ENCODE peak calls at places on chromosome 14, in nine cellular contexts. W is adipocyte; T is uterus; K is right cardiac atrium; B is stomach; F is CD8-positive, alpha-beta T cell; Q is CD4-positive, CD25-positive, alpha-beta regulatory T cell; L is NT2/D1; G is aorta. N is an unnamed sample. For H3K4me1, the result is how much of the 10 kb centered on the place peaks cover.

GRCh38 chr14:105382343-105383082 is 15.8 kb upstream of the TEX22 start:
- DNase-seq in L (no peak), Q (no peak), B (no peak), T (no peak), F (no peak), G (no peak), K (peak), W (no peak), N (no peak)

GRCh38 chr14:53840444-53840843 is 116.2 kb downstream of the BMP4 start:
- DNase-seq in L (no peak), Q (no peak), B (no peak), K (no peak), T (no peak), W (no peak), G (no peak), F (no peak), N (no peak)

GRCh38 chr14:73227812-73228781 is 9.2 kb upstream of the PAPLN start:
- DNase-seq in G (peak), K (peak), Q (no peak), B (no peak), L (no peak), T (peak), W (peak), F (no peak), N (no peak)

GRCh38 chr14:54881761-54882401 is 20.7 kb downstream of the GCH1 start:
- DNase-seq in G (no peak), B (no peak), K (no peak), F (no peak), Q (no peak), W (peak), T (no peak), L (no peak), N (no peak)

GRCh38 chr14:95300697-95301526 is 18.8 kb downstream of the CLMN start:
- DNase-seq in T (no peak), B (no peak), Q (no peak), W (no peak), F (no peak), G (no peak), K (no peak), L (no peak), N (no peak)

GRCh38 chr14:105138021-105138541 is 30.5 kb downstream of the JAG2 start:
- DNase-seq in W (no peak), L (no peak), T (no peak), B (no peak), Q (no peak), K (peak), G (peak), F (no peak), N (no peak)

GRCh38 chr14:95522556-95522955 is 6.1 kb upstream of the SYNE3 start:
- DNase-seq in L (no peak), T (no peak), B (no peak), K (no peak), G (no peak), Q (no peak), F (no peak), W (no peak), N (no peak)

GRCh38 chr14:29838752-29839151 is 88.9 kb downstream of the PRKD1 start:
- DNase-seq in F (no peak), Q (no peak), K (no peak), T (no peak), L (no peak), B (no peak), G (no peak), W (no peak), N (no peak)

GRCh38 chr14:97276573-97276972 is 479.4 kb downstream of the VRK1 start:
- DNase-seq in B (no peak), Q (no peak), W (no peak), G (no peak), L (no peak), F (no peak), K (no peak), T (no peak), N (no peak)

GRCh38 chr14:58243790-58244555 is 670 bp upstream of the PSMA3 start:
- DNase-seq in T (no peak), L (no peak), F (no peak), Q (no peak), W (peak), K (no peak), B (no peak), G (no peak), N (peak)

GRCh38 chr14:96263347-96264199 is 7.6 kb downstream of the BDKRB1 start:
- DNase-seq in L (no peak), T (no peak), K (no peak), G (no peak), F (no peak), Q (no peak), W (no peak), B (no peak), N (no peak)

GRCh38 chr14:64951724-64952123 is 9.2 kb upstream of the GPX2 start:
- DNase-seq in G (no peak), B (no peak), Q (no peak), W (no peak), L (no peak), T (peak), K (peak), F (no peak), N (no peak)

GRCh38 chr14:33369972-33370371 is 431.3 kb downstream of the NPAS3 start:
- DNase-seq in K (no peak), F (no peak), Q (no peak), W (no peak), G (no peak), L (no peak), T (no peak), B (no peak), N (no peak)

GRCh38 chr14:91309756-91310280 is 65.3 kb upstream of the GPR68 start:
- DNase-seq in B (no peak), Q (no peak), F (no peak), T (no peak), L (no peak), W (no peak), K (no peak), G (no peak), N (no peak)

GRCh38 chr14:96088131-96088880 is 49.1 kb downstream of the C14orf132 start:
- DNase-seq in K (no peak), T (no peak), Q (no peak), W (no peak), L (no peak), G (peak), B (no peak), F (no peak), N (no peak)

GRCh38 chr14:84234281-84234680 is 1295.7 kb upstream of the FLRT2 start:
- DNase-seq in T (no peak), F (no peak), Q (no peak), W (no peak), B (no peak), K (no peak), G (no peak), L (no peak), N (no peak)

GRCh38 chr14:70234066-70234950 is 45.6 kb upstream of the SLC8A3 start:
- DNase-seq in L (no peak), F (no peak), K (peak), T (no peak), Q (no peak), W (no peak), B (no peak), G (peak), N (no peak)

GRCh38 chr14:99080306-99080705 is 191.7 kb downstream of the BCL11B start:
- DNase-seq in K (no peak), F (no peak), T (no peak), G (no peak), L (no peak), W (no peak), B (no peak), Q (no peak), N (no peak)

GRCh38 chr14:45990252-45990651 is 661.3 kb downstream of the RPL10L start:
- DNase-seq in W (no peak), T (no peak), K (no peak), Q (no peak), F (no peak), B (no peak), L (no peak), G (no peak), N (no peak)

GRCh38 chr14:35122696-35123387 is 490 bp downstream of the PRORP start:
- DNase-seq in T (no peak), Q (no peak), W (peak), B (no peak), F (no peak), K (no peak), G (no peak), L (no peak), N (peak)

GRCh38 chr14:87073880-87074570 is 919.0 kb downstream of the GALC start:
- DNase-seq in F (no peak), B (no peak), T (no peak), L (no peak), G (no peak), K (no peak), Q (no peak), W (no peak), N (no peak)

GRCh38 chr14:99753225-99754140 is 39.7 kb upstream of the EML1 start:
- DNase-seq in Q (no peak), B (no peak), K (peak), W (no peak), F (no peak), T (no peak), G (peak), L (no peak), N (no peak)

GRCh38 chr14:31263485-31264133 is 56.0 kb upstream of the HECTD1 start:
- DNase-seq in B (peak), F (no peak), T (peak), K (no peak), G (peak), W (peak), Q (no peak), L (no peak), N (no peak)

GRCh38 chr14:65297744-65298143 is 114.8 kb upstream of the FUT8 start:
- DNase-seq in F (no peak), G (no peak), L (no peak), Q (no peak), B (peak), T (no peak), K (no peak), W (no peak), N (no peak)

GRCh38 chr14:105280525-105280924 is 20.3 kb downstream of the BRF1 start:
- DNase-seq in K (no peak), B (no peak), T (no peak), W (no peak), F (no peak), L (no peak), Q (no peak), G (no peak), N (no peak)

GRCh38 chr14:106174206-106174605 is 647.8 kb downstream of the TMEM121 start:
- DNase-seq in T (no peak), L (no peak), W (no peak), Q (no peak), K (no peak), B (peak), F (peak), G (no peak), N (no peak)

GRCh38 chr14:33505963-33506329 is 444.9 kb downstream of the EGLN3 start:
- DNase-seq in T (no peak), L (no peak), Q (no peak), K (no peak), B (no peak), W (no peak), F (no peak), G (no peak), N (no peak)

GRCh38 chr14:54219281-54220121 is 177.3 kb upstream of the CDKN3 start:
- DNase-seq in F (no peak), W (peak), K (peak), T (no peak), Q (no peak), G (no peak), B (no peak), L (no peak), N (no peak)

GRCh38 chr14:23306412-23307145 is at the start of gene BCL2L2:
- DNase-seq in T (peak), W (peak), B (peak), L (peak), G (peak), K (peak), Q (no peak), F (no peak), N (peak)

GRCh38 chr14:81396108-81396507 is 4.0 kb downstream of the STON2 start:
- DNase-seq in T (no peak), K (no peak), W (no peak), B (no peak), Q (no peak), G (no peak), L (no peak), F (no peak), N (no peak)

GRCh38 chr14:90034156-90034555 is 27.6 kb upstream of the KCNK13 start:
- DNase-seq in G (no peak), B (no peak), T (no peak), W (no peak), L (no peak), Q (no peak), K (no peak), F (no peak), N (no peak)

GRCh38 chr14:79090781-79091180 is 920.6 kb downstream of the NRXN3 start:
- DNase-seq in Q (no peak), W (no peak), T (no peak), F (no peak), G (no peak), L (no peak), K (no peak), B (no peak), N (no peak)

GRCh38 chr14:93960108-93960475 is 16.3 kb downstream of the ASB2 start:
- DNase-seq in B (no peak), K (no peak), F (no peak), W (no peak), L (no peak), T (no peak), Q (no peak), G (no peak), N (no peak)

DNA sequence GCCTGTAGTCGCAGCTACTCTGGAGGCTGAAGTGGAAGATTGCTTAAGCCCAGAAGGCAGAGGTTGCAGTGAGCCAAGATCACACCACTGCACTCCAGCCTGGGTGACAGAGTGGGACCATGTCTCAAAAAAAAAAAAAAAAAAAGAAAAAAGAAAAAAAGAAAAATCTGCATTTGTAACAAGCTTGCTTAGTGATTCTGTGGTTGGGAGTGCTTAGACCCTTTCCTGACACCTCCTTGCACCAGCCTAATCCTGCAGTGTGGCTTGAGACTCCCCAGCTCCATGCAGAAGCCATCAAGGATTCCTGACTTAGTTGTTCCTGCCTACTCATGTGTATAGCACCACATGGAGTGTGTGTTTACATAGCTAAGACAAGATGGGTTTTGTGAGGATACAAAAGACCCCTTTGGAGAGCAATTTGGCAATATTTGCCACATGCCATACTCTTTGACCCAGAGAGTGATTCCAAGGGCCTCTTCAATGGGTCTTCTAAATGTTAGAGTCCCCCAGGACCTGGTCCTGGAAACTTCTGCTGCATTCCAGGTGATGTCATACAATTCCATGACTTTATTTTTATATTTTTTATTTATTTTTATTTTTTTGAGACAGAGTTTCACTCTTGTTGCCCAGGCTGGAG is 5.1 kb upstream of the TMED10 start:
- DNase-seq in F (no peak), K (no peak), Q (no peak), B (no peak), L (peak), T (no peak), W (no peak), G (no peak), N (no peak)
- H3K4me1 ChIP-seq in F (under half), K (under half), Q (under half), B (under half), L (under half), T (under half), W (under half), G (under half), N (under half)

GRCh38 chr14:67819563-67820411 is at the start of gene RAD51B:
- DNase-seq in T (peak), B (peak), G (peak), W (peak), K (peak), Q (peak), F (peak), L (peak), N (peak)

GRCh38 chr14:67817750-67818438 is 1.5 kb upstream of the ZFYVE26 start:
- DNase-seq in B (no peak), K (peak), W (no peak), T (no peak), F (no peak), Q (no peak), G (no peak), L (no peak), N (no peak)

GRCh38 chr14:67814826-67815225 is 1.6 kb downstream of the ZFYVE26 start:
- DNase-seq in K (no peak), L (no peak), W (no peak), F (no peak), Q (no peak), B (no peak), G (no peak), T (no peak), N (no peak)

GRCh38 chr14:67816326-67817009 is at the start of gene ZFYVE26:
- DNase-seq in F (peak), K (peak), B (peak), L (peak), G (peak), Q (peak), T (peak), W (peak), N (peak)

DNA sequence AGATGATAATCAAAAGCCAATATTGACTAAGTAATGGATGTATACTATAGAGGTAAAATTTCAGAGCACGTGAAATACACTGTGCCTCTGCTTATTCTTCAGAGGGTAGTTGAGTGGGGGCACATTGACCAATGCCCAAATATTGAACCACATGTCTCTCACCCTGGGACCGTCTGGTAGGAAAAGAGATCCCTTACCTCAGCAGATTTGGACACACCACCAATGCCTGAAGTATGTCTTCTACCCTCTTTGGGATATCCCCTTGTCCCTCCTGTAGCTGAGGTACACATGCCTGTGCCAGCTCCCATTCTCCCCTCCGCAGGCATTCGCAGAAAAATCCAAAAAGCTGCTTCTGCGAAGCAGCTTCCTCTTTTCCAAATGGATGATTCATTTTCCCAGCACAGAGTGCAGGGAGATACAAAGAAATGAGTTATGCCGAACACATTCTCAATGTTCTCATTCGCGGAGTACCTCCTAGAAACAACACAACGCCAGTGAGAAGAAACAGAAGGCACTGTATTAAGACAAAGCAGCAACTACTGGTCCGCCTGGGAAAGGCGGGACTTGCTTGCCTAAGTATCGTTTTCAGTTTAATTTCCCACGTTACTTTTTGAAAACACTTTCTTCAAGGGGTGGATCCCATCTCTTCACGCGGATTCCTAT is 686 bp downstream of the ZFYVE26 start:
- DNase-seq in T (no peak), W (peak), B (no peak), Q (no peak), K (no peak), L (no peak), G (no peak), F (no peak), N (no peak)
- H3K4me1 ChIP-seq in T (under half), W (under half), B (under half), Q (under half), K (under half), L (under half), G (under half), F (under half), N (under half)

DNA sequence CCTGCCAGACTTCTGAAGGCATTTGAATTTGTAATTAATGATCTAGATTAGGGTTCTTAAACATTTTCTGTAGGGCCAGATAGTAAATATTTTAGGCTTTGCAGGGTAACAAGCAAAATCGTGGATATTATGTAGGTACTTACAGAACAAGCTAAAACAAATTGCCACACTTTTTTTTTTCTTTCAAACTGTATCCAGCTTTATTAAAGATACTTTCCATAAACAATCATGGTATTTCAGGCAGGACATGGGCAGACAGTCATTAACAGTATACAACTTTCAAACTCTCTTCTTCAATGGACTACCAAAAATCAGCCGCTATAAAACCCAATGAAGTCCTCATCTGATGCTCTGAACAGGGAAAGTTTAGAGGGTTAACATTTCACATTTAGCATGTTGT is 9.6 kb downstream of the TRMT5 start:
- DNase-seq in B (no peak), W (no peak), F (no peak), Q (no peak), G (no peak), T (no peak), L (no peak), K (no peak), N (no peak)
- H3K4me1 ChIP-seq in B (under half), W (under half), F (under half), Q (under half), G (under half), T (under half), L (under half), K (under half), N (under half)

DNA sequence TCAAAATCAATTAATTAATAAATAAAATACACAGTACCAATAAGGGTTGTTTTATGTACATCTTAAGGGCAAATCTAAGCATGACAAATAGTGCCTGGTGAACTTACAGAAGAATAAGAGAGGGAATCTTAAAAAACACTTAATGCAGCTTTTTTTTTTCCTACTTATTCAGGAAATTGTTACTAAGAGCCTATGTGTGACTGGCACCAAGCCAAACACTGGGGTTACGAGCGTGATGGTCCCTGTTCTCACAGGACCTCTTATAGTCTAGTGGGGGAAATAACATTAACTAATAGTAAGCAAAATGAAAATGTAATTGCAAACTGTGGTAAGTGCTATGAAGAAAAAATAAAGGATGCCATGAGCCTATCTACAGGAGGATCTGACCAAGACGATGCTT is 53.6 kb downstream of the RTN1 start:
- DNase-seq in L (no peak), G (no peak), T (no peak), W (no peak), F (no peak), K (peak), Q (no peak), B (no peak), N (no peak)
- H3K4me1 ChIP-seq in L (under half), G (under half), T (under half), W (under half), F (under half), K (under half), Q (under half), B (under half), N (under half)

GRCh38 chr14:103709814-103710213 is 5.4 kb downstream of the XRCC3 start:
- DNase-seq in Q (no peak), W (no peak), K (peak), B (no peak), F (no peak), G (peak), T (no peak), L (no peak), N (no peak)
- H3K4me1 ChIP-seq in Q (under half), W (under half), K (under half), B (half or more), F (under half), G (under half), T (under half), L (under half), N (under half)

N was measured in HAP-1.